ENCODE peak calls at places on chromosomes 16 and 17, in seven cellular contexts. W is hepatocyte, V is neural progenitor cell, E is tibial artery, T is heart left ventricle, R is psoas muscle, A is mucosa of descending colon. F is an unnamed sample.
A peak's percentile ranks its signal among the peaks of the same experiment; 100 is the strongest.

GRCh38 chr16:69037373-69038160 is 67.9 kb upstream of the HAS3 start:
- DNase-seq in W (no peak), V (no peak), E (peak; percentile 15), T (no peak), R (no peak), A (no peak), F (no peak)

GRCh38 chr16:77304134-77304533 is 104.9 kb downstream of the SYCE1L start:
- DNase-seq in W (no peak), V (no peak), E (no peak), T (no peak), R (no peak), A (no peak), F (no peak)

GRCh38 chr17:73566905-73567782 is 77.1 kb downstream of the SDK2 start:
- DNase-seq in W (no peak), V (peak; percentile 57), E (no peak), T (no peak), R (no peak), A (no peak), F (no peak)

GRCh38 chr17:40323731-40324650 is 15.0 kb downstream of the RARA start:
- DNase-seq in W (no peak), V (no peak), E (peak; percentile 83), T (peak; percentile 84), R (peak; percentile 76), A (peak; percentile 68), F (no peak)

GRCh38 chr16:46736695-46737094 is 11.4 kb downstream of the MYLK3 start:
- DNase-seq in W (no peak), V (no peak), E (peak; percentile 40), T (no peak), R (no peak), A (no peak), F (no peak)

GRCh38 chr17:43359469-43360105 is 39.2 kb upstream of the ARL4D start:
- DNase-seq in W (no peak), V (no peak), E (no peak), T (no peak), R (no peak), A (no peak), F (no peak)

GRCh38 chr16:49701867-49702494 is 153.9 kb downstream of the ZNF423 start:
- DNase-seq in W (peak; percentile 66), V (peak; percentile 90), E (peak; percentile 84), T (peak; percentile 43), R (peak; percentile 88), A (peak; percentile 64), F (no peak)

GRCh38 chr16:9658157-9658556 is 524.1 kb downstream of the GRIN2A start:
- DNase-seq in W (peak; percentile 12), V (no peak), E (no peak), T (no peak), R (no peak), A (no peak), F (no peak)

GRCh38 chr17:8726951-8727555 is 17.6 kb downstream of the CCDC42 start:
- DNase-seq in W (peak; percentile 64), V (no peak), E (peak; percentile 75), T (no peak), R (no peak), A (no peak), F (no peak)

GRCh38 chr17:33888455-33888854 is 366.6 kb upstream of the CCL2 start:
- DNase-seq in W (no peak), V (no peak), E (no peak), T (no peak), R (no peak), A (no peak), F (no peak)

GRCh38 chr17:78325076-78325712 is 34.7 kb downstream of the SOCS3 start:
- DNase-seq in W (no peak), V (peak; percentile 34), E (peak; percentile 83), T (peak; percentile 58), R (peak; percentile 88), A (no peak), F (no peak)

GRCh38 chr16:57452021-57452420 is 4.7 kb downstream of the COQ9 start:
- DNase-seq in W (no peak), V (no peak), E (no peak), T (no peak), R (no peak), A (no peak), F (no peak)

GRCh38 chr16:57445510-57445909 is 1.7 kb downstream of the CIAPIN1 start:
- DNase-seq in W (no peak), V (no peak), E (no peak), T (no peak), R (no peak), A (no peak), F (no peak)

GRCh38 chr16:57446530-57447141 is 549 bp downstream of the CIAPIN1 start:
- DNase-seq in W (peak; percentile 42), V (no peak), E (no peak), T (no peak), R (peak; percentile 72), A (no peak), F (no peak)

GRCh38 chr16:57444711-57445110 is 2.5 kb downstream of the CIAPIN1 start:
- DNase-seq in W (no peak), V (no peak), E (no peak), T (no peak), R (no peak), A (no peak), F (no peak)

GRCh38 chr16:57447142-57447962 is at the start of the genes CIAPIN1 and COQ9:
- DNase-seq in W (peak; percentile 98), V (peak; percentile 97), E (peak; percentile 96), T (peak; percentile 96), R (peak; percentile 98), A (peak; percentile 97), F (peak; percentile 33)
- TF ChIP-seq CTCF in W (no peak), V (no peak), E (no peak), T (no peak), R (no peak), A (no peak), F (no peak)

GRCh38 chr17:35984140-35984539 is 2.4 kb downstream of the CCL14 start:
- DNase-seq in W (no peak), V (no peak), E (no peak), T (no peak), R (no peak), A (no peak), F (no peak)
- H3K4me3 ChIP-seq in W (no peak overlapping the region), V (no peak overlapping the region), E (no peak overlapping the region), T (no peak overlapping the region), R (no peak overlapping the region), A (no peak overlapping the region), F (no peak overlapping the region)

GRCh38 chr17:47952181-47953021 is 5.3 kb downstream of the PRR15L start:
- DNase-seq in W (peak; percentile 69), V (no peak), E (no peak), T (no peak), R (no peak), A (no peak), F (no peak)

GRCh38 chr17:47955497-47956461 is 1.9 kb downstream of the PRR15L start:
- DNase-seq in W (peak; percentile 43), V (no peak), E (no peak), T (no peak), R (no peak), A (peak; percentile 77), F (no peak)

GRCh38 chr17:47950448-47950847 is 7.2 kb downstream of the PRR15L start:
- DNase-seq in W (peak; percentile 11), V (no peak), E (no peak), T (no peak), R (no peak), A (no peak), F (no peak)

GRCh38 chr17:47956818-47957590 is 679 bp downstream of the PRR15L start:
- DNase-seq in W (peak; percentile 47), V (no peak), E (no peak), T (no peak), R (no peak), A (no peak), F (no peak)

GRCh38 chr17:47953945-47954344 is 3.7 kb downstream of the PRR15L start:
- DNase-seq in W (no peak), V (no peak), E (no peak), T (no peak), R (no peak), A (no peak), F (no peak)
- TF ChIP-seq CTCF in W (no peak), V (peak; percentile 15), E (no peak), T (no peak), R (no peak), A (no peak), F (no peak)

GRCh38 chr17:62723842-62724241 is 84.3 kb downstream of the MARCHF10 start:
- DNase-seq in W (no peak), V (peak; percentile 53), E (no peak), T (no peak), R (no peak), A (no peak), F (no peak)
- H3K4me3 ChIP-seq in W (no peak overlapping the region), V (no peak overlapping the region), E (no peak overlapping the region), T (no peak overlapping the region), R (no peak overlapping the region), A (no peak overlapping the region), F (no peak overlapping the region)